ENCODE peak calls at places on chromosomes 7 and 10, in eight cellular contexts. One of them, this sample, is unnamed.

GRCh38 chr7:101172005-101172853 is 6.9 kb upstream of the VGF start:
- DNase-seq in progenitor cell of endocrine pancreas: no peak
- DNase-seq in HFF-Myc: no peak
- DNase-seq in CD8-positive, alpha-beta T cell: no peak
- DNase-seq in HEK293T: no peak
- DNase-seq in esophagus squamous epithelium: no peak
- DNase-seq in endothelial cell: no peak
- DNase-seq in foreskin fibroblast: no peak
- DNase-seq in this sample: no peak

GRCh38 chr10:11551104-11551503 is 60.3 kb downstream of the USP6NL start:
- DNase-seq in progenitor cell of endocrine pancreas: no peak
- DNase-seq in HFF-Myc: no peak
- DNase-seq in CD8-positive, alpha-beta T cell: no peak
- DNase-seq in HEK293T: no peak
- DNase-seq in esophagus squamous epithelium: no peak
- DNase-seq in endothelial cell: no peak
- DNase-seq in foreskin fibroblast: no peak
- DNase-seq in this sample: no peak

GRCh38 chr7:5586963-5587348 is 163.3 kb upstream of the TNRC18 start:
- DNase-seq in progenitor cell of endocrine pancreas: no peak
- DNase-seq in HFF-Myc: no peak
- DNase-seq in CD8-positive, alpha-beta T cell: no peak
- DNase-seq in HEK293T: no peak
- DNase-seq in esophagus squamous epithelium: no peak
- DNase-seq in endothelial cell: no peak
- DNase-seq in foreskin fibroblast: no peak
- DNase-seq in this sample: no peak

GRCh38 chr7:143068446-143068845 is 16.3 kb downstream of the OR6V1 start:
- DNase-seq in progenitor cell of endocrine pancreas: no peak
- DNase-seq in HFF-Myc: no peak
- DNase-seq in CD8-positive, alpha-beta T cell: no peak
- DNase-seq in HEK293T: no peak
- DNase-seq in esophagus squamous epithelium: no peak
- DNase-seq in endothelial cell: no peak
- DNase-seq in foreskin fibroblast: no peak
- DNase-seq in this sample: no peak

GRCh38 chr10:58641708-58642107 is 129.0 kb downstream of the BICC1 start:
- DNase-seq in progenitor cell of endocrine pancreas: no peak
- DNase-seq in HFF-Myc: no peak
- DNase-seq in CD8-positive, alpha-beta T cell: no peak
- DNase-seq in HEK293T: no peak
- DNase-seq in esophagus squamous epithelium: no peak
- DNase-seq in endothelial cell: no peak
- DNase-seq in foreskin fibroblast: peak
- DNase-seq in this sample: no peak

GRCh38 chr7:32890553-32891045 is 961 bp downstream of the KBTBD2 start:
- DNase-seq in progenitor cell of endocrine pancreas: no peak
- DNase-seq in HFF-Myc: no peak
- DNase-seq in CD8-positive, alpha-beta T cell: peak
- DNase-seq in HEK293T: peak
- DNase-seq in esophagus squamous epithelium: no peak
- DNase-seq in endothelial cell: no peak
- DNase-seq in foreskin fibroblast: peak
- DNase-seq in this sample: no peak

GRCh38 chr10:33376976-33377657 is 42.6 kb upstream of the NRP1 start:
- DNase-seq in progenitor cell of endocrine pancreas: no peak
- DNase-seq in HFF-Myc: no peak
- DNase-seq in CD8-positive, alpha-beta T cell: no peak
- DNase-seq in HEK293T: no peak
- DNase-seq in esophagus squamous epithelium: no peak
- DNase-seq in endothelial cell: no peak
- DNase-seq in foreskin fibroblast: peak
- DNase-seq in this sample: no peak

GRCh38 chr10:80168111-80168511 is 35.6 kb downstream of the PLAC9 start:
- DNase-seq in progenitor cell of endocrine pancreas: no peak
- DNase-seq in HFF-Myc: no peak
- DNase-seq in CD8-positive, alpha-beta T cell: no peak
- DNase-seq in HEK293T: no peak
- DNase-seq in esophagus squamous epithelium: no peak
- DNase-seq in endothelial cell: no peak
- DNase-seq in foreskin fibroblast: no peak
- DNase-seq in this sample: no peak

GRCh38 chr7:44131173-44132009 is 8.0 kb upstream of the POLD2 start:
- DNase-seq in progenitor cell of endocrine pancreas: peak
- DNase-seq in HFF-Myc: no peak
- DNase-seq in CD8-positive, alpha-beta T cell: no peak
- DNase-seq in HEK293T: no peak
- DNase-seq in esophagus squamous epithelium: no peak
- DNase-seq in endothelial cell: no peak
- DNase-seq in foreskin fibroblast: no peak
- DNase-seq in this sample: no peak

GRCh38 chr7:24436131-24436920 is 136.9 kb upstream of the PALS2 start:
- DNase-seq in progenitor cell of endocrine pancreas: no peak
- DNase-seq in HFF-Myc: no peak
- DNase-seq in CD8-positive, alpha-beta T cell: no peak
- DNase-seq in HEK293T: no peak
- DNase-seq in esophagus squamous epithelium: no peak
- DNase-seq in endothelial cell: no peak
- DNase-seq in foreskin fibroblast: no peak
- DNase-seq in this sample: no peak

GRCh38 chr10:48626986-48627731 is 22.3 kb upstream of the ARHGAP22 start:
- DNase-seq in progenitor cell of endocrine pancreas: no peak
- DNase-seq in HFF-Myc: no peak
- DNase-seq in CD8-positive, alpha-beta T cell: no peak
- DNase-seq in HEK293T: no peak
- DNase-seq in esophagus squamous epithelium: no peak
- DNase-seq in endothelial cell: no peak
- DNase-seq in foreskin fibroblast: no peak
- DNase-seq in this sample: no peak

GRCh38 chr10:92074126-92074887 is 150.7 kb downstream of the BTAF1 start:
- DNase-seq in progenitor cell of endocrine pancreas: no peak
- DNase-seq in HFF-Myc: no peak
- DNase-seq in CD8-positive, alpha-beta T cell: no peak
- DNase-seq in HEK293T: no peak
- DNase-seq in esophagus squamous epithelium: no peak
- DNase-seq in endothelial cell: no peak
- DNase-seq in foreskin fibroblast: no peak
- DNase-seq in this sample: no peak

This sample was measured in heart left ventricle.